ENCODE peak calls at places on chromosome 5, in four cellular contexts. A is HT-29; N is activated T-cell treated with anti-CD3 and anti-CD28 coated beads, Interleukin-2, amount 50 U/mL, for 72 hours; B is activated CD8-positive, alpha-beta memory T cell treated with anti-CD3 and anti-CD28 coated beads for 4 hours. C is an unnamed sample.

GRCh38 chr5:172452398-172453205 is 1.7 kb downstream of the SH3PXD2B start:
- DNase-seq in A (no peak), N (no peak), B (no peak), C (no peak)

GRCh38 chr5:175809531-175810121 is 61.8 kb upstream of the CPLX2 start:
- DNase-seq in A (peak), N (no peak), B (no peak), C (no peak)

GRCh38 chr5:36900279-36900678 is 23.7 kb downstream of the NIPBL start:
- DNase-seq in A (no peak), N (no peak), B (no peak), C (no peak)

GRCh38 chr5:135139397-135140134 is 105.5 kb upstream of the PITX1 start:
- DNase-seq in A (peak), N (no peak), B (no peak), C (no peak)

GRCh38 chr5:110894805-110895204 is 156.0 kb downstream of the SLC25A46 start:
- DNase-seq in A (no peak), N (no peak), B (no peak), C (no peak)

GRCh38 chr5:166648736-166649135 is 1642.7 kb upstream of the WWC1 start:
- DNase-seq in A (no peak), N (no peak), B (no peak), C (no peak)

GRCh38 chr5:36728697-36729543 is 122.5 kb downstream of the SLC1A3 start:
- DNase-seq in A (peak), N (peak), B (no peak), C (peak)

GRCh38 chr5:179553875-179554274 is 3.5 kb downstream of the RUFY1 start:
- DNase-seq in A (peak), N (no peak), B (no peak), C (no peak)

GRCh38 chr5:120794121-120794520 is 330.0 kb downstream of the PRR16 start:
- DNase-seq in A (no peak), N (no peak), B (no peak), C (no peak)

GRCh38 chr5:36929438-36929837 is 52.9 kb downstream of the NIPBL start:
- DNase-seq in A (no peak), N (no peak), B (no peak), C (no peak)

GRCh38 chr5:151240891-151241290 is 12.1 kb upstream of the GM2A start:
- DNase-seq in A (no peak), N (no peak), B (no peak), C (no peak)

GRCh38 chr5:9090381-9091026 is 455.4 kb downstream of the SEMA5A start:
- DNase-seq in A (no peak), N (no peak), B (no peak), C (no peak)

GRCh38 chr5:111742166-111742565 is 14.8 kb downstream of the NREP start:
- DNase-seq in A (no peak), N (no peak), B (no peak), C (no peak)

GRCh38 chr5:129904102-129904666 is at the start of gene CHSY3:
- DNase-seq in A (no peak), N (peak), B (no peak), C (peak)